ENCODE peak calls at places on chromosomes 13 and 19, in seven cellular contexts. A, P, E, N, F, G and Q are unnamed samples. For H3K4me1, the result is how much of the 10 kb centered on the place peaks cover.

GRCh38 chr13:99258210-99258860 is at the start of gene GPR18:
- DNase-seq in P (no peak), G (no peak), E (no peak), F (no peak), N (no peak), A (no peak), Q (no peak)

GRCh38 chr13:94050039-94050438 is 429.4 kb downstream of the DCT start:
- DNase-seq in P (no peak), E (no peak), F (no peak), A (no peak), N (no peak), G (no peak), Q (no peak)

GRCh38 chr13:110499621-110500281 is 61.8 kb downstream of the RAB20 start:
- DNase-seq in G (no peak), P (no peak), A (no peak), N (no peak), E (peak), F (no peak), Q (no peak)

GRCh38 chr19:39172700-39173501 is 23.9 kb upstream of the NCCRP1 start:
- DNase-seq in E (no peak), F (no peak), A (no peak), P (no peak), G (no peak), N (no peak), Q (no peak)

GRCh38 chr19:45200614-45201013 is 22.0 kb downstream of the BLOC1S3 start:
- DNase-seq in G (no peak), F (no peak), A (peak), E (no peak), P (peak), N (no peak), Q (peak)

GRCh38 chr13:42084722-42085121 is 36.3 kb downstream of the DGKH start:
- DNase-seq in F (no peak), E (no peak), N (no peak), A (no peak), G (no peak), P (no peak), Q (no peak)

GRCh38 chr13:28601581-28601980 is 57.3 kb upstream of the POMP start:
- DNase-seq in P (no peak), G (no peak), A (no peak), E (no peak), N (no peak), F (no peak), Q (no peak)

GRCh38 chr13:100510208-100510997 is 78.2 kb downstream of the GGACT start:
- DNase-seq in N (no peak), A (peak), P (no peak), G (no peak), F (no peak), E (no peak), Q (peak)

GRCh38 chr13:27455331-27455855 is 5.0 kb upstream of the MTIF3 start:
- DNase-seq in A (no peak), N (no peak), G (no peak), F (peak), P (peak), E (no peak), Q (peak)

GRCh38 chr19:42850981-42851717 is 28.4 kb downstream of the PSG1 start:
- DNase-seq in N (peak), A (no peak), P (peak), E (peak), F (no peak), G (no peak), Q (no peak)

GRCh38 chr19:16516923-16517610 is 20.9 kb downstream of the C19orf44 start:
- DNase-seq in N (no peak), G (no peak), F (no peak), P (no peak), E (no peak), A (no peak), Q (no peak)

GRCh38 chr19:2507109-2507508 is 31.2 kb downstream of the GADD45B start:
- DNase-seq in N (peak), F (no peak), G (peak), E (peak), P (peak), A (no peak), Q (no peak)

GRCh38 chr13:39406688-39407087 is 196.3 kb downstream of the LHFPL6 start:
- DNase-seq in F (peak), N (no peak), G (no peak), P (no peak), A (no peak), E (peak), Q (peak)

GRCh38 chr13:46211116-46211515 is 612 bp upstream of the LRRC63 start:
- DNase-seq in E (peak), F (peak), A (no peak), P (no peak), G (peak), N (no peak), Q (peak)

GRCh38 chr19:10260141-10260584 is 8.1 kb downstream of the MRPL4 start:
- DNase-seq in N (peak), F (no peak), G (peak), E (peak), A (no peak), P (peak), Q (no peak)

GRCh38 chr19:42281175-42282035 is 12.4 kb downstream of the CIC start:
- DNase-seq in A (peak), G (peak), P (peak), N (no peak), E (no peak), F (no peak), Q (peak)

GRCh38 chr13:74758188-74758587 is 624.0 kb upstream of the KLF12 start:
- DNase-seq in A (peak), G (no peak), F (no peak), P (no peak), E (no peak), N (no peak), Q (peak)

GRCh38 chr19:46270521-46271256 is 26.2 kb upstream of the HIF3A start:
- DNase-seq in F (no peak), A (no peak), P (no peak), G (no peak), E (no peak), N (no peak), Q (peak)

GRCh38 chr19:46269085-46269484 is 27.8 kb upstream of the HIF3A start:
- DNase-seq in F (no peak), A (no peak), G (no peak), N (no peak), P (no peak), E (no peak), Q (no peak)

DNA sequence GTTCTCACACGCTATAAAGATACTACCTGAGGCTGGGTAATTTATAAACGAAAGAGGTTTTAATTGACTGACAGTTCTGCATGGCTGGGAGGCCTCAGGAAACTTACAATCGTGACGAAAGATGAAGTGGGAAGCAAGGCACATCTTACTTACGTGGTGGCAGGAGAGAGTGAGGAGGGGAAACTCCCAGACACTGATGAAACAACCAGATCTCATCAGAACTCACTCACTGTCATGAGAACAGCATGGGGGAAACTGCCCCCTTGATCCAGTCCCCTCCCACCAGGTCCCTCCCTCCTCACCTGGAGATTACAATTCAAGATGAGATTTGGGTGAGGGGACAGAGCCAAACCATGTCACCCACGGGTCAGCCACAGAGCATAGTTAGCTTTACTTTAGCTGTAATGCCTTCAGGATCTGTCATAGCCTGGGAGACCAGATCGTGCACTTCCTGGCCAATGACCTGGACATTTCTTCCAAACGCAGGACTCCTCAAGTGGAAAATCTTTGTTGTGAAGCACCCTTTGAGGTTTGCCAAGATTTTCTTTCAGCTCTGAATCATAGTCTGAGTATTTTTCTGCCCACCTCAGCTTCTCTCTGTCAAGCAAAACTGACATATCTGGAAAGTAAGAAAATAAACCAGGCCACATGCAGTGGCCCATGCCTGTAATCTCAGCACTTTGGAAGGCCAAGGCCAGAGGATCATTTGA is 25.2 kb upstream of the HIF3A start:
- DNase-seq in E (peak), F (no peak), A (no peak), N (no peak), P (peak), G (peak), Q (no peak)
- TF ChIP-seq EZH2phosphoT487 in E (no peak), F (no peak), A (no peak), N (no peak), P (no peak), G (no peak), Q (no peak)

GRCh38 chr13:51423766-51424165 is 29.1 kb downstream of the INTS6 start:
- DNase-seq in A (no peak), P (no peak), G (no peak), E (no peak), N (no peak), F (no peak), Q (no peak)
- H3K4me1 ChIP-seq in A (half or more), P (under half), G (under half), E (under half), N (under half), F (under half), Q (half or more)

DNA sequence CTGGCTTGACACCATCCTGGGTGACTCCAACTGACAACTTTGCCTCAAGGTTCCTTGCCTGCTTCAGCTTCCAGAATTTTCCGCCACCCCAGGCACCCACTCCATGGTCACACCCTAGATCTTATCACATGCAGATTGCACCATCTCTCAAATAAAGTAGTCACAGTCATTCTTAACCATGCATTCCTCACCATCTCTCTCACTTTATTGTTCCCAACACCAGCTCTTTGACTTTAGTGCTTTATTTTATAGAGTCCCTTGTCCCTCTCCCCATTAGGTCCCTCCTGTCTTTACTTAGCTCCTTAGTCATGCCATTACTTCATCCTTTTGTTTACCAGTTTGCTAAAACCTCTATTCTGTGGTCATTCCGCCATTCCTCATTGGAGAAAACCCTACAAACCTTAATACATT is 351.7 kb downstream of the SPRY2 start:
- DNase-seq in E (peak), N (no peak), P (peak), F (no peak), G (peak), A (no peak), Q (no peak)
- TF ChIP-seq EZH2 in E (no peak), N (no peak), P (no peak), F (no peak), G (no peak), A (no peak), Q (no peak)

GRCh38 chr13:48573213-48573612 is 40.3 kb upstream of the RCBTB2 start:
- DNase-seq in A (no peak), P (no peak), N (no peak), G (no peak), F (no peak), E (no peak), Q (no peak)
- TF ChIP-seq EZH2phosphoT487 in A (no peak), P (no peak), N (no peak), G (no peak), F (no peak), E (no peak), Q (no peak)

DNA sequence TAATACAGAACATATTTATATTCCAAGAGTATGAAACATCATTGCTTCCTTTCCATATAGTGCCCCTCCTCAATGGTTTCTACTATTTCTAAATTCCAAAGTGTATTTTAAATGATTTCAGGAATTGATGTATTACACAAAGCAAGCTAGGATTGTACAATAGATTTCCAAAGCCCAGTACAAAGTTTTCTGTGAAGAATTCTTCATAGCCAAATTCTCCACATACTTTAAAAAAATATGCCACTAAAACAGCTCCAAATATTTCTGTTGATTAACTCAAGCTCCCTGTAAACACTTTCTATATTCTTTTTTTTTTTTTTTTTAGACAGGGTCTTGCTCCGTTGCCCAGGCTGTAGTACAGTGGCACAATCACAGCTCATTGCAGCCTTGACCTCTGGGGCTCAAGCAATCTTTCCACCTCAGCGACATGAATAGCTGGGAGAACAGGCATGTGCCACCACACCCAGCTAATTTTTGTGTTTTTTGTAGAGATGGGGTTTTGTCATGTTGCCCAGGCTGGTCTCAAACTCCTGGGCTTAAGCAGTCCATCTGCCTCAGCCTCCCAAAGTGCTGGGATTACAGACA is 50.6 kb downstream of the ELF1 start:
- DNase-seq in G (no peak), A (no peak), N (no peak), P (peak), F (no peak), E (no peak), Q (no peak)
- H3K4me1 ChIP-seq in G (under half), A (under half), N (under half), P (under half), F (under half), E (under half), Q (under half)

DNA sequence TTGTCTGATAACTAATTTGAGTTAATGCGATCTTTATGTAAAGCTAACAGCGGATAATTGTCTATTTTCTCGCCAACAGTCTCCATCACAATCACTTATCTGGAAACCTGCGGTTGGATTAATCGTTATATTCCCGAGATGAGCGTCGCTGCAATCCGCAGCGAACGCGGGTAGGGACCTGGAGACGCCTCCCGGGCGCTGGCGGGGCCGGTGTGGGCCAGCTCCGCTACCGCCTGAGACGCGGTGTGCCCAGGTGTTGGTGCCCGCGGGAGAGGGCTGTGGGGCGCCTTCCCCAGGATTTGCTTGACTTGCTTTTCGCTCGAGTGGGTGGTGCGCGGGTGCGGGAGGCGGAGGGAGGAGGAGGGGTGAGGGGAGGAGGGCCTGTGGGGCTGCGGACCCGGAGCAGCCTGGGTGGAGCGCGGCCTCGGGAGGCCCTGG is 38.3 kb downstream of the SOX1 start:
- DNase-seq in E (no peak), A (peak), P (no peak), G (no peak), N (no peak), F (no peak), Q (peak)
- TF ChIP-seq EZH2 in E (no peak), A (no peak), P (no peak), G (peak), N (no peak), F (no peak), Q (peak)

GRCh38 chr13:90413548-90413947 is 933.9 kb upstream of the MIR17HG start:
- DNase-seq in E (no peak), F (no peak), P (no peak), A (no peak), N (no peak), G (no peak), Q (no peak)
- TF ChIP-seq EZH2phosphoT487 in E (no peak), F (no peak), P (no peak), A (no peak), N (no peak), G (no peak), Q (no peak)

DNA sequence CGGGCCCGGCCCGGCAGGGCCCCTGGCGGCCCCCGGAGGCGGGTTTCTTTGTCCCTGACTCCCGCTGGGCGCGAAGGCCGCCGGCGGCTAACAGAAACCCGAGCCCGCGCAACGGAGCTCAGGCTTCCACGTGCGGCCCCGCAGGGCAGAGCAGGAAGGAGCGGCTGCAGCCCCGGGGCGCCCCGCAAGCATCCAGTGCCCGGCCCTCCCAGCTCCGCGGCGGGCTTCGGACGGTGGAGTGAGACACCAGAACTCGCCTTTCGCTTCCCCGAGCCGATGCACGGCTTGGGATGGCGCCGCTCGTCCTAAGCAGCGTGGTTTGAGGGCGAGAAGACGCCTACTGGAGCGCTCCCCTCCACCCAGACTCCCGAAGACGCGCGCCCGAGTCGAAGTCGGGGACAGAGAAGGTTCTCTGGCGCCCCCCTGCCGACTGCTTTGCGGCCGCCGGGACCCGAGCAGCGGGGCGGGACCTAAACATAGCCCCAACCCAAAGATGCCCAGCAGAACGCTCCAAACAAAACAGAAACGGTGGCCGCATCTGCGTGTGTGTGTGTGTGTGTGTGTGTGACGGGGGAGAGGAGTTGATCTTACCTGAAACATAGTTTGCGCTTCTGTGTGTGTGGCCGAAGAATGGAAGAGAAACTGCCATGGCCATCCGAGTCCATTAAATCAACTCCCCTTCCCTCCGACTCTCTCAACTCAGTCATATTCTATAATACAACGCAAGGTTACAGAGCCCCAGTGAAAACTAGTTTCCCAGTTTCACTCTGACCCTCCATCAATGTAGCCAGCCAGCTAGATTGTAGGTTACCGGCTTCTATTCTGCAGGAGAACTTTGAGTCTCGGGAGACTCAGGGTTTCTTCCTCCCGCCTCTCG is 629 bp upstream of the FGF9 start:
- DNase-seq in E (no peak), N (no peak), F (peak), G (peak), A (peak), P (peak), Q (peak)
- H3K4me1 ChIP-seq in E (under half), N (under half), F (under half), G (under half), A (under half), P (under half), Q (under half)

GRCh38 chr19:6532244-6532999 is 1.6 kb downstream of the TNFSF9 start:
- DNase-seq in A (no peak), P (no peak), E (no peak), F (peak), N (no peak), G (no peak), Q (no peak)

GRCh38 chr19:6531956-6532243 is 1.1 kb downstream of the TNFSF9 start:
- DNase-seq in F (no peak), G (no peak), P (no peak), A (no peak), E (no peak), N (no peak), Q (no peak)

GRCh38 chr19:6530385-6531162 is at the start of gene TNFSF9:
- DNase-seq in P (peak), F (peak), N (peak), G (peak), E (peak), A (peak), Q (peak)

GRCh38 chr19:6529937-6530384 is 865 bp upstream of the TNFSF9 start:
- DNase-seq in N (no peak), F (no peak), G (no peak), P (no peak), A (no peak), E (no peak), Q (no peak)

DNA sequence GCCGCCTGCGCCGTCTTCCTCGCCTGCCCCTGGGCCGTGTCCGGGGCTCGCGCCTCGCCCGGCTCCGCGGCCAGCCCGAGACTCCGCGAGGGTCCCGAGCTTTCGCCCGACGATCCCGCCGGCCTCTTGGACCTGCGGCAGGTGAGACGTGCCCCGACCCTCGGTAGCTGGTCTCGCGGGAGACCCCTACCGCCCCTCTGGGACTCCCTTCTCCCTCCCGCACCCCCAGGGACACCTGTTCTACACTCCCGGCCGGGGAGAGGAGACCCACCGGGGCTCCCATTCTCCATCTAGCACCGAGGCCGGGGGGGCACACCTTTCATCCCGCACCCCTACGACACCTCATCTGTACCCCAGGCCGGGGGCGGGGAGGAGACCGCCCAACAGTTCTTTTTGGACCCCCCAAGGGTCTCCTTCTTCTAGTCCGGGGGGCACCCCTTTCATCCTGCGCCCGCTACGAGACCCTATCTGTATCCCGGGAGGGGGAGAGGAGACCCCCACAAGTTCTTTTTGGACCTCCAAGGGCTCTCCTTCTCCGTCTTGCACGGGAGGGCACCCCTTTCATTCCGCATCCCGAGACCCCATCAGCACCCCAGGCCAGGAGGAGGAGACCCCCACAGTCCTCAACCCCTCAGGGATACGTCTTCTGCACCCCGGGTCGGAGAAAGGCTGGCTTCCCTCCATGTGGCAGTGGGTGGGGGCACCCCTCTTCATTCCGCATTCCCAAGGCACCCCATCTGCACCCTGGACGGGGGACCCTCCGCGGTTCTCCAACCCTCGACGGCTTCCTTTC is 533 bp downstream of the TNFSF9 start:
- DNase-seq in A (no peak), E (no peak), G (no peak), N (no peak), F (peak), P (no peak), Q (no peak)
- TF ChIP-seq EZH2 in A (peak), E (no peak), G (no peak), N (no peak), F (no peak), P (no peak), Q (peak)